ENCODE peak calls at places on chromosomes 11 and 22, in nine cellular contexts. One of them, this sample, is unnamed.

GRCh38 chr11:17369685-17370243 is 18.2 kb downstream of the NCR3LG1 start:
- DNase-seq in heart right ventricle: no peak
- DNase-seq in AG10803: no peak
- DNase-seq in fibroblast of pulmonary artery: no peak
- DNase-seq in cardiac fibroblast: no peak
- DNase-seq in GM10248: no peak
- DNase-seq in epithelial cell of esophagus: peak
- DNase-seq in astrocyte of the spinal cord: no peak
- DNase-seq in tibial artery: no peak
- DNase-seq in this sample: no peak

GRCh38 chr11:130600139-130600538 is 151.7 kb downstream of the ADAMTS15 start:
- DNase-seq in heart right ventricle: no peak
- DNase-seq in AG10803: peak
- DNase-seq in fibroblast of pulmonary artery: peak
- DNase-seq in cardiac fibroblast: peak
- DNase-seq in GM10248: no peak
- DNase-seq in epithelial cell of esophagus: no peak
- DNase-seq in astrocyte of the spinal cord: peak
- DNase-seq in tibial artery: no peak
- DNase-seq in this sample: no peak

GRCh38 chr22:47201186-47201995 is 438.9 kb downstream of the TBC1D22A start:
- DNase-seq in heart right ventricle: no peak
- DNase-seq in AG10803: no peak
- DNase-seq in fibroblast of pulmonary artery: no peak
- DNase-seq in cardiac fibroblast: no peak
- DNase-seq in GM10248: no peak
- DNase-seq in epithelial cell of esophagus: no peak
- DNase-seq in astrocyte of the spinal cord: no peak
- DNase-seq in tibial artery: no peak
- DNase-seq in this sample: peak

GRCh38 chr22:47582067-47582466 is 819.6 kb downstream of the TBC1D22A start:
- DNase-seq in heart right ventricle: no peak
- DNase-seq in AG10803: no peak
- DNase-seq in fibroblast of pulmonary artery: no peak
- DNase-seq in cardiac fibroblast: no peak
- DNase-seq in GM10248: no peak
- DNase-seq in epithelial cell of esophagus: no peak
- DNase-seq in astrocyte of the spinal cord: no peak
- DNase-seq in tibial artery: no peak
- DNase-seq in this sample: no peak

GRCh38 chr22:37639070-37639760 is at the start of gene SH3BP1:
- DNase-seq in heart right ventricle: peak
- DNase-seq in AG10803: peak
- DNase-seq in fibroblast of pulmonary artery: no peak
- DNase-seq in cardiac fibroblast: no peak
- DNase-seq in GM10248: peak
- DNase-seq in epithelial cell of esophagus: peak
- DNase-seq in astrocyte of the spinal cord: no peak
- DNase-seq in tibial artery: no peak
- DNase-seq in this sample: peak

GRCh38 chr11:93921695-93922468 is 71.5 kb upstream of the VSTM5 start:
- DNase-seq in heart right ventricle: no peak
- DNase-seq in AG10803: peak
- DNase-seq in fibroblast of pulmonary artery: peak
- DNase-seq in cardiac fibroblast: peak
- DNase-seq in GM10248: peak
- DNase-seq in epithelial cell of esophagus: peak
- DNase-seq in astrocyte of the spinal cord: peak
- DNase-seq in tibial artery: no peak
- DNase-seq in this sample: no peak

GRCh38 chr22:27489265-27489675 is 312.3 kb downstream of the MN1 start:
- DNase-seq in heart right ventricle: no peak
- DNase-seq in AG10803: no peak
- DNase-seq in fibroblast of pulmonary artery: peak
- DNase-seq in cardiac fibroblast: peak
- DNase-seq in GM10248: no peak
- DNase-seq in epithelial cell of esophagus: peak
- DNase-seq in astrocyte of the spinal cord: peak
- DNase-seq in tibial artery: peak
- DNase-seq in this sample: no peak

GRCh38 chr22:48710410-48710809 is 1117.3 kb downstream of the BRD1 start:
- DNase-seq in heart right ventricle: no peak
- DNase-seq in AG10803: no peak
- DNase-seq in fibroblast of pulmonary artery: no peak
- DNase-seq in cardiac fibroblast: no peak
- DNase-seq in GM10248: no peak
- DNase-seq in epithelial cell of esophagus: no peak
- DNase-seq in astrocyte of the spinal cord: no peak
- DNase-seq in tibial artery: no peak
- DNase-seq in this sample: peak

GRCh38 chr11:64800633-64801464 is 2.2 kb downstream of the MAP4K2 start:
- DNase-seq in heart right ventricle: no peak
- DNase-seq in AG10803: no peak
- DNase-seq in fibroblast of pulmonary artery: no peak
- DNase-seq in cardiac fibroblast: no peak
- DNase-seq in GM10248: no peak
- DNase-seq in epithelial cell of esophagus: no peak
- DNase-seq in astrocyte of the spinal cord: no peak
- DNase-seq in tibial artery: no peak
- DNase-seq in this sample: no peak

GRCh38 chr11:9574806-9575530 is 1.5 kb downstream of the WEE1 start:
- DNase-seq in heart right ventricle: peak
- DNase-seq in AG10803: peak
- DNase-seq in fibroblast of pulmonary artery: peak
- DNase-seq in cardiac fibroblast: peak
- DNase-seq in GM10248: no peak
- DNase-seq in epithelial cell of esophagus: peak
- DNase-seq in astrocyte of the spinal cord: peak
- DNase-seq in tibial artery: peak
- DNase-seq in this sample: no peak

GRCh38 chr11:57251491-57252104 is 14.5 kb upstream of the APLNR start:
- DNase-seq in heart right ventricle: peak
- DNase-seq in AG10803: peak
- DNase-seq in fibroblast of pulmonary artery: peak
- DNase-seq in cardiac fibroblast: peak
- DNase-seq in GM10248: no peak
- DNase-seq in epithelial cell of esophagus: peak
- DNase-seq in astrocyte of the spinal cord: peak
- DNase-seq in tibial artery: no peak
- DNase-seq in this sample: no peak

GRCh38 chr11:66641834-66642233 is 3.3 kb downstream of the RBM4 start:
- DNase-seq in heart right ventricle: no peak
- DNase-seq in AG10803: peak
- DNase-seq in fibroblast of pulmonary artery: no peak
- DNase-seq in cardiac fibroblast: no peak
- DNase-seq in GM10248: no peak
- DNase-seq in epithelial cell of esophagus: no peak
- DNase-seq in astrocyte of the spinal cord: no peak
- DNase-seq in tibial artery: no peak
- DNase-seq in this sample: no peak

GRCh38 chr22:39316440-39317083 is 2.9 kb downstream of the RPL3 start:
- DNase-seq in heart right ventricle: peak
- DNase-seq in AG10803: peak
- DNase-seq in fibroblast of pulmonary artery: peak
- DNase-seq in cardiac fibroblast: peak
- DNase-seq in GM10248: peak
- DNase-seq in epithelial cell of esophagus: peak
- DNase-seq in astrocyte of the spinal cord: peak
- DNase-seq in tibial artery: peak
- DNase-seq in this sample: peak

GRCh38 chr11:60710482-60710881 is 11.1 kb downstream of the MS4A8 start:
- DNase-seq in heart right ventricle: no peak
- DNase-seq in AG10803: no peak
- DNase-seq in fibroblast of pulmonary artery: no peak
- DNase-seq in cardiac fibroblast: no peak
- DNase-seq in GM10248: no peak
- DNase-seq in epithelial cell of esophagus: no peak
- DNase-seq in astrocyte of the spinal cord: no peak
- DNase-seq in tibial artery: no peak
- DNase-seq in this sample: no peak

GRCh38 chr11:12761029-12761428 is 86.8 kb downstream of the TEAD1 start:
- DNase-seq in heart right ventricle: no peak
- DNase-seq in AG10803: no peak
- DNase-seq in fibroblast of pulmonary artery: peak
- DNase-seq in cardiac fibroblast: peak
- DNase-seq in GM10248: no peak
- DNase-seq in epithelial cell of esophagus: peak
- DNase-seq in astrocyte of the spinal cord: peak
- DNase-seq in tibial artery: no peak
- DNase-seq in this sample: no peak

GRCh38 chr22:22720724-22721261 is 76.4 kb downstream of the GGTLC2 start:
- DNase-seq in heart right ventricle: no peak
- DNase-seq in AG10803: peak
- DNase-seq in fibroblast of pulmonary artery: peak
- DNase-seq in cardiac fibroblast: peak
- DNase-seq in GM10248: peak
- DNase-seq in epithelial cell of esophagus: peak
- DNase-seq in astrocyte of the spinal cord: no peak
- DNase-seq in tibial artery: peak
- DNase-seq in this sample: peak

GRCh38 chr22:22721681-22722309 is 77.4 kb downstream of the GGTLC2 start:
- DNase-seq in heart right ventricle: no peak
- DNase-seq in AG10803: peak
- DNase-seq in fibroblast of pulmonary artery: peak
- DNase-seq in cardiac fibroblast: peak
- DNase-seq in GM10248: peak
- DNase-seq in epithelial cell of esophagus: peak
- DNase-seq in astrocyte of the spinal cord: peak
- DNase-seq in tibial artery: no peak
- DNase-seq in this sample: peak

GRCh38 chr22:22716136-22716535 is 71.7 kb downstream of the GGTLC2 start:
- DNase-seq in heart right ventricle: no peak
- DNase-seq in AG10803: no peak
- DNase-seq in fibroblast of pulmonary artery: no peak
- DNase-seq in cardiac fibroblast: no peak
- DNase-seq in GM10248: no peak
- DNase-seq in epithelial cell of esophagus: no peak
- DNase-seq in astrocyte of the spinal cord: no peak
- DNase-seq in tibial artery: no peak
- DNase-seq in this sample: no peak

GRCh38 chr22:22717723-22718122 is 73.3 kb downstream of the GGTLC2 start:
- DNase-seq in heart right ventricle: no peak
- DNase-seq in AG10803: no peak
- DNase-seq in fibroblast of pulmonary artery: no peak
- DNase-seq in cardiac fibroblast: no peak
- DNase-seq in GM10248: no peak
- DNase-seq in epithelial cell of esophagus: no peak
- DNase-seq in astrocyte of the spinal cord: no peak
- DNase-seq in tibial artery: no peak
- DNase-seq in this sample: no peak

GRCh38 chr22:22720201-22720723 is 75.8 kb downstream of the GGTLC2 start:
- DNase-seq in heart right ventricle: no peak
- DNase-seq in AG10803: peak
- DNase-seq in fibroblast of pulmonary artery: peak
- DNase-seq in cardiac fibroblast: peak
- DNase-seq in GM10248: peak
- DNase-seq in epithelial cell of esophagus: peak
- DNase-seq in astrocyte of the spinal cord: peak
- DNase-seq in tibial artery: no peak
- DNase-seq in this sample: peak
- TF ChIP-seq CTCF in heart right ventricle: no peak
- TF ChIP-seq CTCF in AG10803: peak
- TF ChIP-seq CTCF in fibroblast of pulmonary artery: peak
- TF ChIP-seq CTCF in cardiac fibroblast: peak
- TF ChIP-seq CTCF in GM10248: peak
- TF ChIP-seq CTCF in epithelial cell of esophagus: peak
- TF ChIP-seq CTCF in astrocyte of the spinal cord: peak
- TF ChIP-seq CTCF in tibial artery: peak
- TF ChIP-seq CTCF in this sample: peak

DNA sequence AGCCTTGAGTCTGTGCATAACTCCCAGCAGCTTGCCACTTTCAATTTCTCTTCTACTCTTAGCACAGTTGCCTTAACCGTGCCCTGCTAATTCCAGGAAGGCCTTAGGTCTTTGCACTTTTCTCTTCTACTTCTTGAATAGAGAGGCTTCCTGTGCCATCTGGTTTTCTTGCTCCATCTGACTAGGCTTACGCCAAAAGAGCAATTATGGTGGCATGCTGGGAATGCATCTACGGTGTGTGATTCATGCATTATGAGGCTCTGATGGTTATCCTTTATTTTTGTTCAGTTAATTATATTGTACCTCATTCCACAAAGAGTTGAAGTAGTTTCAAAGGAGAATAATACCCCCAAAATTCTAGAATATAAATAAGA is 29.4 kb downstream of the SIK2 start:
- DNase-seq in heart right ventricle: no peak
- DNase-seq in AG10803: peak
- DNase-seq in fibroblast of pulmonary artery: peak
- DNase-seq in cardiac fibroblast: peak
- DNase-seq in GM10248: no peak
- DNase-seq in epithelial cell of esophagus: peak
- DNase-seq in astrocyte of the spinal cord: peak
- DNase-seq in tibial artery: no peak
- DNase-seq in this sample: no peak
- TF ChIP-seq CTCF in heart right ventricle: no peak
- TF ChIP-seq CTCF in AG10803: no peak
- TF ChIP-seq CTCF in fibroblast of pulmonary artery: no peak
- TF ChIP-seq CTCF in cardiac fibroblast: no peak
- TF ChIP-seq CTCF in GM10248: no peak
- TF ChIP-seq CTCF in epithelial cell of esophagus: no peak
- TF ChIP-seq CTCF in astrocyte of the spinal cord: no peak
- TF ChIP-seq CTCF in tibial artery: no peak
- TF ChIP-seq CTCF in this sample: no peak

DNA sequence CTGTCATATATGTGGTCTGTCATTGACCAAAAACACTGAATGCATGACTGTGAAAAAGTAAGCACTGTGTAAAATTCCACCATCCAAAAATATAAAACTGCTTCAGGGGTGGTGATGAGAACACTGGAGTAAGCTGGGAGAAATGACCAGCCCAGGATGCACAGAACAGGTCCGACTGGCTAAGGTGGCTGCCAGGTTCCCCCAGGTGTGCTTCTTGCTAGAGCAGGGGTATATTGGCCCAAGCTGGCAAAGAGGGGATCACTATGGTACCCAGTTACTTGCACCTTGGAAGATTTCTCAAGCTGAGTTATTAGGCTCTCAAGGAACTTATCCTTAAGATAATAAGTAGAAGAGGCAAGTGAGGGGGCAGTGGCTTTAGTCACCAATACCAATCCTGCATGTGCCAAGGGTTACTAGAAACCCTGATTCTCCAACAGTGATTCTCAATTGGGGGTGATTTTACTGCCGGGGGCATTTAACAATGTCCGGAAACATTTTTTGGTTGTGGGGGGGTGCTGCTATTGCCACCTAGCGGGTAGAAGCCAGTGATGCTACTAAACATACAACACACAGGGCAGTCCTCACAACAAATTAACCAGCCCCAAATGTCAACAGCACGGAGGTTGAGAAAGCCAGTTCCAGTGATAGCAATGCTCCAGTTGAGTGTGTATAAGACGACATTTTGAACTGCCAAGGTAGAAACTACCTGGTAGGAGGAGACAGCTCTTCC is 15.7 kb downstream of the SNU13 start:
- DNase-seq in heart right ventricle: no peak
- DNase-seq in AG10803: peak
- DNase-seq in fibroblast of pulmonary artery: no peak
- DNase-seq in cardiac fibroblast: no peak
- DNase-seq in GM10248: no peak
- DNase-seq in epithelial cell of esophagus: peak
- DNase-seq in astrocyte of the spinal cord: no peak
- DNase-seq in tibial artery: no peak
- DNase-seq in this sample: no peak
- TF ChIP-seq CTCF in heart right ventricle: no peak
- TF ChIP-seq CTCF in AG10803: peak
- TF ChIP-seq CTCF in fibroblast of pulmonary artery: peak
- TF ChIP-seq CTCF in cardiac fibroblast: peak
- TF ChIP-seq CTCF in GM10248: peak
- TF ChIP-seq CTCF in epithelial cell of esophagus: peak
- TF ChIP-seq CTCF in astrocyte of the spinal cord: peak
- TF ChIP-seq CTCF in tibial artery: no peak
- TF ChIP-seq CTCF in this sample: no peak

GRCh38 chr11:8564526-8564925 is 29.5 kb downstream of the STK33 start:
- DNase-seq in heart right ventricle: no peak
- DNase-seq in AG10803: no peak
- DNase-seq in fibroblast of pulmonary artery: no peak
- DNase-seq in cardiac fibroblast: no peak
- DNase-seq in GM10248: no peak
- DNase-seq in epithelial cell of esophagus: no peak
- DNase-seq in astrocyte of the spinal cord: no peak
- DNase-seq in tibial artery: no peak
- DNase-seq in this sample: no peak
- TF ChIP-seq CTCF in heart right ventricle: no peak
- TF ChIP-seq CTCF in AG10803: no peak
- TF ChIP-seq CTCF in fibroblast of pulmonary artery: no peak
- TF ChIP-seq CTCF in cardiac fibroblast: no peak
- TF ChIP-seq CTCF in GM10248: no peak
- TF ChIP-seq CTCF in epithelial cell of esophagus: no peak
- TF ChIP-seq CTCF in astrocyte of the spinal cord: peak
- TF ChIP-seq CTCF in tibial artery: no peak
- TF ChIP-seq CTCF in this sample: no peak